ENCODE peak calls at places on chromosomes 12 and 14, in four cellular contexts. Q is NCI-H524, R is brain microvascular endothelial cell, T is KBM-7. D is an unnamed sample.

GRCh38 chr14:32458720-32459119 is 129.6 kb downstream of the AKAP6 start:
- DNase-seq in Q (no peak), R (no peak), T (no peak), D (no peak)

GRCh38 chr14:22159049-22159448 is 430.0 kb downstream of the DAD1 start:
- DNase-seq in Q (no peak), R (no peak), T (no peak), D (no peak)

GRCh38 chr14:106218189-106218588 is 691.8 kb downstream of the TMEM121 start:
- DNase-seq in Q (no peak), R (no peak), T (peak), D (no peak)

GRCh38 chr12:105057174-105057573 is 27.1 kb downstream of the ALDH1L2 start:
- DNase-seq in Q (no peak), R (no peak), T (no peak), D (no peak)

GRCh38 chr12:120024193-120024592 is 35.2 kb downstream of the BICDL1 start:
- DNase-seq in Q (no peak), R (no peak), T (no peak), D (no peak)

GRCh38 chr12:12870454-12870853 is 20.9 kb upstream of the GPRC5A start:
- DNase-seq in Q (no peak), R (peak), T (no peak), D (no peak)

GRCh38 chr14:71377099-71377498 is 469.8 kb downstream of the PCNX1 start:
- DNase-seq in Q (no peak), R (no peak), T (no peak), D (no peak)

GRCh38 chr14:60777856-60778578 is 43.5 kb downstream of the MNAT1 start:
- DNase-seq in Q (no peak), R (peak), T (no peak), D (no peak)

GRCh38 chr14:90677484-90678045 is 138.7 kb downstream of the TTC7B start:
- DNase-seq in Q (no peak), R (peak), T (no peak), D (no peak)

GRCh38 chr12:65334534-65334933 is 56.1 kb downstream of the MSRB3 start:
- DNase-seq in Q (no peak), R (no peak), T (no peak), D (no peak)

GRCh38 chr14:99715266-99716000 is 31.3 kb downstream of the CYP46A1 start:
- DNase-seq in Q (no peak), R (no peak), T (no peak), D (peak)

GRCh38 chr12:56590237-56590830 is 39.8 kb downstream of the BAZ2A start:
- DNase-seq in Q (no peak), R (peak), T (peak), D (peak)

GRCh38 chr14:41570415-41571155 is 36.1 kb upstream of the LRFN5 start:
- DNase-seq in Q (no peak), R (no peak), T (no peak), D (no peak)

GRCh38 chr12:57564178-57564740 is 14.4 kb downstream of the KIF5A start:
- DNase-seq in Q (no peak), R (no peak), T (no peak), D (no peak)

GRCh38 chr12:57223191-57224165 is 6.0 kb upstream of the SHMT2 start:
- DNase-seq in Q (no peak), R (no peak), T (no peak), D (no peak)

GRCh38 chr14:89613260-89614008 is 196.4 kb upstream of the FOXN3 start:
- DNase-seq in Q (no peak), R (no peak), T (no peak), D (no peak)

D was measured in D341Med.